ENCODE peak calls at places on chromosome 1, in eight cellular contexts. U is IMR-90; X is Panc1; Z is naive thymus-derived CD4-positive, alpha-beta T cell; B is lower lobe of right lung; M is CD8-positive, alpha-beta memory T cell; O is cardiac muscle cell; R is heart left ventricle. Q is an unnamed sample.

GRCh38 chr1:219883400-219884332 is 44.7 kb downstream of the SLC30A10 start:
- DNase-seq in U (no peak), X (no peak), Z (no peak), B (no peak), M (no peak), O (peak), R (no peak), Q (no peak)

GRCh38 chr1:195097316-195097715 is 1510.9 kb downstream of the KCNT2 start:
- DNase-seq in U (no peak), X (no peak), Z (no peak), B (no peak), M (no peak), O (no peak), R (no peak), Q (peak)

GRCh38 chr1:187685338-187685737 is 856.6 kb downstream of the PLA2G4A start:
- DNase-seq in U (peak), X (no peak), Z (no peak), B (no peak), M (no peak), O (no peak), R (no peak), Q (peak)

GRCh38 chr1:156608981-156609380 is 7.7 kb upstream of the GPATCH4 start:
- DNase-seq in U (no peak), X (no peak), Z (peak), B (no peak), M (peak), O (peak), R (no peak), Q (no peak)

GRCh38 chr1:184118051-184118450 is 66.5 kb downstream of the TSEN15 start:
- DNase-seq in U (peak), X (no peak), Z (no peak), B (no peak), M (no peak), O (no peak), R (no peak), Q (peak)

GRCh38 chr1:27145934-27146354 is 9.0 kb downstream of the SLC9A1 start:
- DNase-seq in U (peak), X (no peak), Z (no peak), B (no peak), M (no peak), O (no peak), R (no peak), Q (peak)

GRCh38 chr1:109894823-109895719 is 15.6 kb upstream of the CSF1 start:
- DNase-seq in U (no peak), X (no peak), Z (no peak), B (no peak), M (no peak), O (no peak), R (no peak), Q (no peak)

GRCh38 chr1:232617237-232617636 is 12.7 kb downstream of the SIPA1L2 start:
- DNase-seq in U (no peak), X (no peak), Z (no peak), B (no peak), M (no peak), O (no peak), R (no peak), Q (no peak)

GRCh38 chr1:22563671-22564612 is 653 bp downstream of the EPHA8 start:
- DNase-seq in U (no peak), X (no peak), Z (no peak), B (no peak), M (no peak), O (peak), R (no peak), Q (no peak)

GRCh38 chr1:85397490-85398044 is 67.4 kb downstream of the DDAH1 start:
- DNase-seq in U (peak), X (no peak), Z (no peak), B (no peak), M (no peak), O (no peak), R (no peak), Q (no peak)

GRCh38 chr1:182080955-182081582 is 19.6 kb upstream of the ZNF648 start:
- DNase-seq in U (peak), X (no peak), Z (peak), B (no peak), M (peak), O (peak), R (no peak), Q (no peak)

GRCh38 chr1:184982002-184982954 is 8.0 kb upstream of the NIBAN1 start:
- DNase-seq in U (peak), X (peak), Z (peak), B (peak), M (peak), O (peak), R (peak), Q (no peak)

GRCh38 chr1:22457356-22457755 is 5.7 kb downstream of the ZBTB40 start:
- DNase-seq in U (peak), X (no peak), Z (no peak), B (no peak), M (no peak), O (no peak), R (no peak), Q (no peak)

GRCh38 chr1:232831895-232832294 is 26.7 kb downstream of the MAP10 start:
- DNase-seq in U (no peak), X (no peak), Z (no peak), B (no peak), M (no peak), O (no peak), R (no peak), Q (no peak)

GRCh38 chr1:29830916-29831315 is 594.6 kb downstream of the PTPRU start:
- DNase-seq in U (no peak), X (no peak), Z (no peak), B (no peak), M (no peak), O (no peak), R (peak), Q (no peak)

GRCh38 chr1:65148548-65149390 is 766 bp downstream of the AK4 start:
- DNase-seq in U (peak), X (no peak), Z (peak), B (peak), M (peak), O (peak), R (peak), Q (no peak)

GRCh38 chr1:219550171-219550570 is 62.7 kb downstream of the ZC3H11B start:
- DNase-seq in U (no peak), X (no peak), Z (no peak), B (no peak), M (no peak), O (no peak), R (no peak), Q (no peak)

GRCh38 chr1:97412155-97412554 is 508.7 kb downstream of the DPYD start:
- DNase-seq in U (peak), X (no peak), Z (no peak), B (no peak), M (no peak), O (no peak), R (no peak), Q (no peak)

GRCh38 chr1:197675475-197676324 is 99.6 kb downstream of the DENND1B start:
- DNase-seq in U (peak), X (no peak), Z (no peak), B (peak), M (no peak), O (no peak), R (peak), Q (no peak)

GRCh38 chr1:42730988-42731387 is 9.0 kb downstream of the CLDN19 start:
- DNase-seq in U (no peak), X (peak), Z (no peak), B (no peak), M (no peak), O (no peak), R (no peak), Q (no peak)

GRCh38 chr1:51644533-51645197 is 27.8 kb downstream of the OSBPL9 start:
- DNase-seq in U (peak), X (no peak), Z (no peak), B (no peak), M (no peak), O (no peak), R (no peak), Q (peak)
- H3K27ac ChIP-seq in U (peak), X (peak), Z (no peak), B (no peak), M (no peak), O (no peak), R (peak), Q (no peak)

GRCh38 chr1:226397011-226397926 is 10.6 kb downstream of the PARP1 start:
- DNase-seq in U (no peak), X (no peak), Z (no peak), B (no peak), M (no peak), O (no peak), R (no peak), Q (no peak)
- H3K27ac ChIP-seq in U (no peak), X (no peak), Z (no peak), B (no peak), M (no peak), O (peak), R (peak), Q (no peak)

GRCh38 chr1:220942278-220942677 is 63.0 kb downstream of the HLX start:
- DNase-seq in U (no peak), X (no peak), Z (no peak), B (no peak), M (no peak), O (no peak), R (no peak), Q (no peak)
- H3K27ac ChIP-seq in U (no peak), X (no peak), Z (no peak), B (no peak), M (no peak), O (no peak), R (no peak), Q (no peak)

DNA sequence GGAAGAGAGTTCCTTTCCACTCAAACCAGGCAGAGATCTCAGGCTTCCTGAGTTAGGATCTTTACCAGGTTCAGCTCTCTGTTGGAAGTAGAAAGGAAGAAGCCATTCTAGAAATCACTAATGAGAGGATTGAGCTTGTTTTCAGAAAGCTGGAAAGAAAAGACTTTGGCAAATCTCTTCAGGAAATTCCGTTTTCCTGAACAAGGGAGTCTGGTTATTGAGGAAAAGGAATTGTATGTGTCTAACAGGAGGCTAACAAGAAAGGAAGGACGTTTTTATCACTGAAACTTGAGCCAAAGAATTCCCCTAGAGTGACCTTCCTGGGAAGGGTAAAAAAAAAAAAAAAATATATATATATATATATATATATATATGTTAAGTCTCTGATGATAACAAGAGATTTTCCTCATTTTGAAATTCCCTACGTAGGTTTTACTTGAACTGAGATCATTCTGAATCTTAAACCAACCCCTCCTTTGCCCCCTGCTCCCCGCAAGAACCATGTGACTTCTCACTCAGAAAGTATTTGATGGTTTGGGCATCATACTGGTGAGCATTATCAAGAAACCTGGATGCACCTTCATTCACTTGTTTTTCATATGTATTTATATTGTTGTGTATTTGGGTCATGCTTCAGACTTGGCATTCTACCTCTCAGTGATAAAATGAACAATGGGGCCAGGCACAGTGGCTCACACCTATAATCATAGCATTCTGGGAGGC is 98.4 kb upstream of the BMP8A start:
- DNase-seq in U (no peak), X (no peak), Z (no peak), B (no peak), M (no peak), O (no peak), R (no peak), Q (no peak)
- H3K27ac ChIP-seq in U (peak), X (peak), Z (no peak), B (peak), M (no peak), O (peak), R (peak), Q (no peak)

GRCh38 chr1:248825573-248825908 is 174 bp downstream of the SH3BP5L start:
- DNase-seq in U (no peak), X (no peak), Z (no peak), B (no peak), M (no peak), O (no peak), R (no peak), Q (no peak)
- H3K27ac ChIP-seq in U (peak), X (peak), Z (peak), B (peak), M (peak), O (peak), R (peak), Q (peak)

GRCh38 chr1:165376811-165377153 is 20.3 kb upstream of the LMX1A start:
- DNase-seq in U (no peak), X (no peak), Z (no peak), B (no peak), M (no peak), O (no peak), R (no peak), Q (no peak)
- H3K27ac ChIP-seq in U (no peak), X (no peak), Z (no peak), B (peak), M (no peak), O (no peak), R (peak), Q (no peak)